ENCODE peak calls at places on chromosomes 4 and X, in five cellular contexts. J is activated CD8-positive, alpha-beta memory T cell treated with anti-CD3 and anti-CD28 coated beads for 48 hours; C is upper lobe of right lung; X is EL; O is fibroblast of the aortic adventitia. P is an unnamed sample.
A peak's percentile ranks its signal among the peaks of the same experiment; 100 is the strongest.

GRCh38 chr4:140085924-140086323 is 68.1 kb downstream of the MAML3 start:
- DNase-seq in X (no peak), C (no peak), O (no peak), J (no peak), P (no peak)

GRCh38 chrX:10685923-10686595 is 65.7 kb upstream of the MID1 start:
- DNase-seq in J (no peak), X (peak; percentile 49), O (no peak), C (no peak), P (peak; percentile 3)

GRCh38 chrX:150205011-150205410 is 158.1 kb upstream of the MAMLD1 start:
- DNase-seq in X (no peak), J (no peak), C (no peak), O (no peak), P (no peak)

GRCh38 chr4:151227731-151228130 is 49.2 kb upstream of the PRSS48 start:
- DNase-seq in X (peak; percentile 62), J (no peak), O (peak; percentile 87), C (no peak), P (peak; percentile 84)

GRCh38 chrX:111244238-111244750 is 26.0 kb downstream of the CAPN6 start:
- DNase-seq in C (no peak), X (peak; percentile 0), O (peak; percentile 33), J (no peak), P (peak; percentile 21)

GRCh38 chrX:120671963-120672362 is 42.1 kb upstream of the C1GALT1C1 start:
- DNase-seq in X (no peak), J (no peak), O (peak; percentile 26), C (no peak), P (no peak)

GRCh38 chr4:39574946-39575345 is 47.7 kb upstream of the UGDH start:
- DNase-seq in X (no peak), O (no peak), J (no peak), C (no peak), P (no peak)

GRCh38 chrX:108737754-108738153 is 1.4 kb upstream of the IRS4 start:
- DNase-seq in O (no peak), X (no peak), C (no peak), J (no peak), P (no peak)

GRCh38 chrX:916235-916609 is 285.6 kb downstream of the SHOX start:
- DNase-seq in J (no peak), O (no peak), C (no peak), X (peak; percentile 90), P (no peak)

GRCh38 chrX:1481636-1482529 is 29.2 kb upstream of the ASMTL start:
- DNase-seq in J (no peak), O (peak; percentile 84), C (peak; percentile 71), X (peak; percentile 85), P (peak; percentile 56)

GRCh38 chr4:151098191-151098590 is 1.2 kb upstream of the RPS3A start:
- DNase-seq in J (no peak), O (no peak), C (no peak), X (no peak), P (no peak)

P was measured in AG08395.